ENCODE peak calls at places on chromosome 20, in four cellular contexts. D, M, E and V are unnamed samples.
A peak's percentile ranks its signal among the peaks of the same experiment; 100 is the strongest.

GRCh38 chr20:59515013-59515905 is 89.1 kb upstream of the PHACTR3 start:
- DNase-seq in D (peak; percentile 87), M (peak; percentile 47), E (peak; percentile 97), V (peak; percentile 74)

GRCh38 chr20:20492521-20493334 is 124.8 kb downstream of the INSM1 start:
- DNase-seq in D (no peak), M (no peak), E (no peak), V (no peak)

GRCh38 chr20:4171538-4172116 is 156.3 kb upstream of the RNF24 start:
- DNase-seq in D (no peak), M (no peak), E (peak; percentile 77), V (no peak)

GRCh38 chr20:10453241-10453640 is 18.1 kb downstream of the SLX4IP start:
- DNase-seq in D (no peak), M (no peak), E (no peak), V (no peak)

GRCh38 chr20:36861625-36861874 is 14.4 kb upstream of the TLDC2 start:
- DNase-seq in D (no peak), M (no peak), E (no peak), V (no peak)

GRCh38 chr20:38034108-38034649 is 633 bp downstream of the RPRD1B start:
- DNase-seq in D (no peak), M (no peak), E (no peak), V (peak; percentile 35)

GRCh38 chr20:63810730-63811490 is 20.2 kb downstream of the ZBTB46 start:
- DNase-seq in D (no peak), M (no peak), E (no peak), V (no peak)

GRCh38 chr20:37406010-37406998 is 60.4 kb downstream of the SRC start:
- DNase-seq in D (no peak), M (no peak), E (peak; percentile 76), V (no peak)

GRCh38 chr20:32189691-32190607 is 17.6 kb downstream of the PLAGL2 start:
- DNase-seq in D (peak; percentile 75), M (no peak), E (peak; percentile 89), V (peak; percentile 46)

GRCh38 chr20:53609501-53610445 is 16.1 kb upstream of the ZNF217 start:
- DNase-seq in D (no peak), M (no peak), E (peak; percentile 83), V (peak; percentile 74)

GRCh38 chr20:25272223-25273000 is 24.5 kb downstream of the PYGB start:
- DNase-seq in D (no peak), M (no peak), E (no peak), V (no peak)

GRCh38 chr20:31641391-31641790 is 3.7 kb downstream of the COX4I2 start:
- DNase-seq in D (no peak), M (no peak), E (no peak), V (no peak)

GRCh38 chr20:57774951-57775350 is 65.1 kb upstream of the PMEPA1 start:
- DNase-seq in D (no peak), M (no peak), E (peak; percentile 33), V (no peak)

GRCh38 chr20:57774111-57774880 is 64.5 kb upstream of the PMEPA1 start:
- DNase-seq in D (no peak), M (no peak), E (peak; percentile 32), V (no peak)

GRCh38 chr20:57770852-57771746 is 61.3 kb upstream of the PMEPA1 start:
- DNase-seq in D (no peak), M (no peak), E (peak; percentile 51), V (no peak)

GRCh38 chr20:57772349-57772964 is 62.6 kb upstream of the PMEPA1 start:
- DNase-seq in D (peak; percentile 83), M (no peak), E (peak; percentile 81), V (no peak)

GRCh38 chr20:57773059-57773815 is 63.4 kb upstream of the PMEPA1 start:
- DNase-seq in D (peak; percentile 12), M (no peak), E (peak; percentile 32), V (no peak)
- H3K4me1 ChIP-seq in D (no peaks in the 10 kb centered on the region), M (peaks cover 9% of the 10 kb centered on the region), E (no peaks in the 10 kb centered on the region), V (no peaks in the 10 kb centered on the region)

GRCh38 chr20:33298391-33298790 is 15.4 kb downstream of the BPIFB1 start:
- DNase-seq in D (peak; percentile 53), M (no peak), E (peak; percentile 57), V (no peak)
- H3K9ac ChIP-seq in D (no peak overlapping the region), M (no peak overlapping the region), E (no peak overlapping the region), V (no peak overlapping the region)

GRCh38 chr20:62732356-62732755 is 23.7 kb downstream of the NTSR1 start:
- DNase-seq in D (no peak), M (no peak), E (no peak), V (no peak)
- H3K4me1 ChIP-seq in D (no peaks in the 10 kb centered on the region), M (peaks cover 65% of the 10 kb centered on the region), E (no peaks in the 10 kb centered on the region), V (no peaks in the 10 kb centered on the region)

GRCh38 chr20:35093245-35093884 is 758 bp upstream of the TRPC4AP start:
- DNase-seq in D (no peak), M (no peak), E (no peak), V (no peak)
- H3K9ac ChIP-seq in D (peak overlapping the region; percentile 40), M (peak overlapping the region; percentile 76), E (no peak overlapping the region), V (no peak overlapping the region)

GRCh38 chr20:47568019-47568418 is 66.3 kb downstream of the NCOA3 start:
- DNase-seq in D (no peak), M (no peak), E (no peak), V (peak; percentile 57)
- H3K4me1 ChIP-seq in D (no peaks in the 10 kb centered on the region), M (peaks cover 52% of the 10 kb centered on the region), E (no peaks in the 10 kb centered on the region), V (peaks cover 11% of the 10 kb centered on the region)

DNA sequence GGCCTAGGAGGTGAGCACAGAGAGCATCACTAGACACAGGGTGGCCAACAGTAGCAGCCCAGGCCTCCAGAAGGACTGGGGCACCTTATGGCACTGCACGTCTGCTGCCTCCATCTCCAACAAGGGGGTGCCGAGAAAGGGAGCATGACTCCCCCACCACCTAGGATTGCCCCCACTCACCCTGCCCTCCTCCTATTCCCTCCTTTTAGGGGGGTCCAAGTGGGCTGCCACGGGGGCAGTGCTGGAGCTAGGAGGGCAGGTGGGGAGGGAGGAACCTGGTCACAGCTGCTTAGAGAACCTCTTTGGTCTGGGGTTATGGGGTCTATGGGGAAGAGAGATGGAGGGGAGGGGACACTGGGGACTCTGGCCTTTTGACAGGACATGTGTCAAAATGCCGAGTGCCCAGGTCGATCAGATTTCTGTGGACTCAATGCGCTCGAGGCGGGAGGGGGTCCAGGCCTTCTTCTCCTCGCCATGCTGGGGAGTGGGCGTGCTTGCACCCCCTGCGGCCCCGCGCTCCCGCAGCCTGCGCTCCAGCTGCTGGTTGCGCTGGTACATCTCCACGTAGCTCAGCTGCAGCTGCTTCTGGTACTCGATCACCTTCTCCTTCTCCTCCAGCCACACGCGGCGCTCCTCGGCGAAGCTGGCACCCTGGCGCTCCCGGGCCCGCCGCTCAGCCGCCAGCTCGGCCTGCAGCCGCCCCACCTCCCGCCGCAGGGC is 4.5 kb upstream of the FASTKD5 start:
- DNase-seq in D (no peak), M (no peak), E (no peak), V (no peak)
- H3K9ac ChIP-seq in D (no peak overlapping the region), M (no peak overlapping the region), E (no peak overlapping the region), V (no peak overlapping the region)

GRCh38 chr20:47337413-47337812 is 19.1 kb downstream of the ZMYND8 start:
- DNase-seq in D (no peak), M (no peak), E (no peak), V (no peak)

GRCh38 chr20:47338131-47338628 is 18.3 kb downstream of the ZMYND8 start:
- DNase-seq in D (no peak), M (no peak), E (no peak), V (no peak)

GRCh38 chr20:47334022-47334551 is 22.4 kb downstream of the ZMYND8 start:
- DNase-seq in D (no peak), M (no peak), E (no peak), V (no peak)

GRCh38 chr20:47335251-47336012 is 21.1 kb downstream of the ZMYND8 start:
- DNase-seq in D (no peak), M (no peak), E (no peak), V (no peak)

DNA sequence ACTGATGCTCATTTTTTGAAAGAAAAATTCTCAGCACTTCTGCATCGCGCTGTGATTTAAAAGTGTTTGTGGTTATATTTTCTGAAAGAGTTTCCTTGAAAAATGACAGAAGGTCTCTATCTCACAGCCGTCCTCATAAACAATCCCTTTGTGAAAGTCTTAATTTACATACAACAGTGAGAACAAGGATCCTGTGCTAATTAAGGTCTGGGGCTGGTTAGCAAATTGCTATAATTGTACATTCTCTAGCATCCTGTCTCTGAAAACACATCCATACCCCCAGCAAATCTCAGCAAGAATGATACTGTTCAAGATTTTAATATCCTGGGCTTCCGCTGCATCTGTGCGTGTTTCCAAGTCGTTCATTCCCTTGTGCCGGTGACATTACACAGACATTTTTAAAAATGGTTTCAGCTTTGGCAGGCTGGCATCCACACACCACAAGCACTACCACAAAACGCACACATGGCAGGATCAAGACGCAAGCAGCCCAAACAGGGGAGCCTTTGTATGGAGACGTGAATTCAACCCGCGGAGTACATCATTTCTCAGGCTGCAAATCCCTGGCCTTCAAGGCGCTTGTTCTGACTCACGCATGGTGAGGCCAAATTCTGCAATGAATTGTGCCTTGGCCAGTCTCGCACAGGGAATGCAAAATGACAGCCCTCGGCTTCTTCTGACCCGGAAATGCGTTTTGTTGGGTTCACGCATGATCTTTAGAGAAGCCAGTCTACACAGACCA is 20.3 kb downstream of the ZMYND8 start:
- DNase-seq in D (no peak), M (no peak), E (no peak), V (no peak)
- H3K4me1 ChIP-seq in D (peaks cover 28% of the 10 kb centered on the region), M (peaks cover 68% of the 10 kb centered on the region), E (peaks cover 6% of the 10 kb centered on the region), V (peaks cover 14% of the 10 kb centered on the region)

GRCh38 chr20:61788343-61788742 is 277.3 kb downstream of the TAF4 start:
- DNase-seq in D (no peak), M (no peak), E (no peak), V (no peak)

GRCh38 chr20:61791995-61792394 is 273.7 kb downstream of the TAF4 start:
- DNase-seq in D (no peak), M (no peak), E (no peak), V (no peak)

GRCh38 chr20:61786230-61786629 is 279.5 kb downstream of the TAF4 start:
- DNase-seq in D (no peak), M (no peak), E (no peak), V (no peak)

GRCh38 chr20:61790116-61790827 is 275.4 kb downstream of the TAF4 start:
- DNase-seq in D (no peak), M (no peak), E (no peak), V (no peak)

GRCh38 chr20:61789329-61789728 is 276.4 kb downstream of the TAF4 start:
- DNase-seq in D (no peak), M (no peak), E (no peak), V (no peak)
- H3K9ac ChIP-seq in D (no peak overlapping the region), M (no peak overlapping the region), E (no peak overlapping the region), V (no peak overlapping the region)